ENCODE peak calls at places on chromosomes 1 and 21, in nine cellular contexts. O is A549; A is foreskin fibroblast; P is pulmonary artery endothelial cell; X is NCI-H1092; L is posterior cingulate gyrus; F is activated CD4-positive, alpha-beta T cell treated with anti-CD3 and anti-CD28 coated beads for 4 hours; V is IMR-90; S is NCI-H1417. D is an unnamed sample.

GRCh38 chr1:21935891-21936365 is 1.2 kb downstream of the HSPG2 start:
- DNase-seq in L (no peak), O (no peak), V (no peak), X (no peak), F (no peak), A (no peak), S (no peak), P (no peak), D (no peak)

GRCh38 chr1:246597340-246597739 is 31.1 kb downstream of the CNST start:
- DNase-seq in X (no peak), V (peak; percentile 94), O (no peak), S (no peak), F (no peak), A (peak; percentile 72), L (no peak), P (peak; percentile 44), D (no peak)

GRCh38 chr1:172109357-172109756 is 268.1 kb downstream of the DNM3 start:
- DNase-seq in S (no peak), V (peak; percentile 22), O (no peak), A (peak; percentile 72), X (no peak), F (no peak), P (peak; percentile 11), L (no peak), D (no peak)

GRCh38 chr21:42439284-42440186 is 35.8 kb downstream of the UBASH3A start:
- DNase-seq in V (no peak), P (no peak), F (peak; percentile 60), X (no peak), S (no peak), A (no peak), O (no peak), L (no peak), D (no peak)

GRCh38 chr1:177620636-177621190 is 349.1 kb downstream of the SEC16B start:
- DNase-seq in A (peak; percentile 54), P (no peak), S (no peak), V (peak; percentile 3), O (no peak), L (no peak), X (no peak), F (no peak), D (no peak)

GRCh38 chr1:9473032-9473792 is 66.1 kb upstream of the SLC25A33 start:
- DNase-seq in V (peak; percentile 95), L (no peak), X (peak; percentile 46), F (no peak), P (no peak), O (peak; percentile 95), S (peak; percentile 74), A (peak; percentile 97), D (no peak)

GRCh38 chr1:156692409-156692957 is 12.9 kb downstream of the CRABP2 start:
- DNase-seq in A (no peak), X (no peak), O (no peak), L (no peak), V (no peak), S (peak; percentile 35), P (no peak), F (no peak), D (no peak)

GRCh38 chr21:41316641-41317392 is at the start of gene FAM3B:
- DNase-seq in F (no peak), V (no peak), X (peak; percentile 29), P (no peak), A (no peak), S (peak; percentile 64), O (no peak), L (no peak), D (no peak)

GRCh38 chr21:45325206-45326168 is 37.8 kb upstream of the POFUT2 start:
- DNase-seq in X (no peak), F (no peak), P (no peak), O (no peak), A (peak; percentile 26), V (no peak), S (no peak), L (no peak), D (no peak)

GRCh38 chr1:24317081-24317480 is 2.1 kb upstream of the GRHL3 start:
- DNase-seq in A (no peak), S (no peak), P (no peak), X (no peak), V (no peak), L (no peak), O (no peak), F (no peak), D (no peak)

GRCh38 chr1:160777486-160778089 is 18.4 kb upstream of the LY9 start:
- DNase-seq in L (no peak), O (peak; percentile 27), X (no peak), S (peak; percentile 62), F (no peak), V (no peak), P (no peak), A (no peak), D (no peak)

GRCh38 chr1:181021811-181022434 is 747 bp downstream of the STX6 start:
- DNase-seq in F (peak; percentile 69), V (peak; percentile 73), O (peak; percentile 63), X (peak; percentile 35), A (peak; percentile 88), P (peak; percentile 85), S (peak; percentile 58), L (peak; percentile 29), D (peak; percentile 85)

GRCh38 chr21:45535341-45536081 is 6.7 kb downstream of the SLC19A1 start:
- DNase-seq in P (no peak), F (no peak), X (no peak), L (peak; percentile 13), A (no peak), V (no peak), O (no peak), S (no peak), D (peak; percentile 87)

GRCh38 chr1:212700892-212701819 is 1.5 kb upstream of the BATF3 start:
- DNase-seq in L (no peak), F (peak; percentile 49), P (no peak), A (peak; percentile 89), X (peak; percentile 15), O (peak; percentile 38), S (no peak), V (peak; percentile 62), D (peak; percentile 79)

GRCh38 chr1:190478193-190479007 is 736 bp upstream of the BRINP3 start:
- DNase-seq in S (no peak), P (no peak), V (peak; percentile 37), A (peak; percentile 63), L (peak; percentile 32), O (no peak), X (peak; percentile 33), F (no peak), D (no peak)

D was measured in cardiac septum.